ENCODE peak calls at places on chromosomes 16 and 17, in five cellular contexts. U is H1; S is CD8-positive, alpha-beta memory T cell; W is astrocyte of the spinal cord; G is thyroid gland. N is an unnamed sample.

GRCh38 chr16:49492896-49493620 is 119.5 kb downstream of the C16orf78 start:
- DNase-seq in U (no peak), S (no peak), W (no peak), G (no peak), N (no peak)

GRCh38 chr16:31138621-31139578 is 3.4 kb upstream of the PRSS8 start:
- DNase-seq in U (no peak), S (no peak), W (peak), G (peak), N (peak)

GRCh38 chr16:86531193-86531550 is 20.8 kb downstream of the FOXF1 start:
- DNase-seq in U (no peak), S (peak), W (no peak), G (no peak), N (no peak)

GRCh38 chr17:38730526-38731379 is 612 bp downstream of the CISD3 start:
- DNase-seq in U (no peak), S (no peak), W (peak), G (peak), N (no peak)

GRCh38 chr17:37476431-37477130 is 13.1 kb upstream of the DUSP14 start:
- DNase-seq in U (no peak), S (no peak), W (no peak), G (peak), N (no peak)

GRCh38 chr16:88737298-88738166 is 31.2 kb downstream of the CTU2 start:
- DNase-seq in U (peak), S (peak), W (peak), G (peak), N (peak)

GRCh38 chr17:74452027-74452840 is 14.2 kb upstream of the CD300A start:
- DNase-seq in U (no peak), S (no peak), W (no peak), G (no peak), N (no peak)

GRCh38 chr16:87086156-87086555 is 231.0 kb downstream of the C16orf95 start:
- DNase-seq in U (no peak), S (no peak), W (peak), G (no peak), N (peak)

GRCh38 chr16:980595-980854 is 1.0 kb upstream of the SOX8 start:
- DNase-seq in U (no peak), S (no peak), W (no peak), G (no peak), N (no peak)
- H3K4me3 ChIP-seq in U (peak), S (no peak), W (no peak), G (no peak), N (no peak)

GRCh38 chr16:17166095-17166494 is 304.7 kb downstream of the XYLT1 start:
- DNase-seq in U (no peak), S (no peak), W (no peak), G (no peak), N (no peak)

GRCh38 chr16:17162560-17162959 is 308.2 kb downstream of the XYLT1 start:
- DNase-seq in U (no peak), S (no peak), W (no peak), G (no peak), N (no peak)

GRCh38 chr16:17159616-17160015 is 311.1 kb downstream of the XYLT1 start:
- DNase-seq in U (no peak), S (no peak), W (no peak), G (no peak), N (no peak)

GRCh38 chr16:17160285-17160854 is 310.4 kb downstream of the XYLT1 start:
- DNase-seq in U (no peak), S (no peak), W (peak), G (no peak), N (no peak)

GRCh38 chr16:17161034-17161433 is 309.7 kb downstream of the XYLT1 start:
- DNase-seq in U (no peak), S (no peak), W (no peak), G (no peak), N (no peak)
- H3K4me3 ChIP-seq in U (peak), S (no peak), W (no peak), G (no peak), N (no peak)

GRCh38 chr17:45223541-45224528 is 2.1 kb downstream of the FMNL1 start:
- DNase-seq in U (no peak), S (peak), W (no peak), G (no peak), N (no peak)
- H3K4me3 ChIP-seq in U (no peak), S (peak), W (no peak), G (no peak), N (no peak)

GRCh38 chr16:19115148-19116021 is 1.6 kb downstream of the ITPRIPL2 start:
- DNase-seq in U (no peak), S (no peak), W (no peak), G (no peak), N (no peak)
- H3K4me3 ChIP-seq in U (peak), S (no peak), W (peak), G (no peak), N (peak)

DNA sequence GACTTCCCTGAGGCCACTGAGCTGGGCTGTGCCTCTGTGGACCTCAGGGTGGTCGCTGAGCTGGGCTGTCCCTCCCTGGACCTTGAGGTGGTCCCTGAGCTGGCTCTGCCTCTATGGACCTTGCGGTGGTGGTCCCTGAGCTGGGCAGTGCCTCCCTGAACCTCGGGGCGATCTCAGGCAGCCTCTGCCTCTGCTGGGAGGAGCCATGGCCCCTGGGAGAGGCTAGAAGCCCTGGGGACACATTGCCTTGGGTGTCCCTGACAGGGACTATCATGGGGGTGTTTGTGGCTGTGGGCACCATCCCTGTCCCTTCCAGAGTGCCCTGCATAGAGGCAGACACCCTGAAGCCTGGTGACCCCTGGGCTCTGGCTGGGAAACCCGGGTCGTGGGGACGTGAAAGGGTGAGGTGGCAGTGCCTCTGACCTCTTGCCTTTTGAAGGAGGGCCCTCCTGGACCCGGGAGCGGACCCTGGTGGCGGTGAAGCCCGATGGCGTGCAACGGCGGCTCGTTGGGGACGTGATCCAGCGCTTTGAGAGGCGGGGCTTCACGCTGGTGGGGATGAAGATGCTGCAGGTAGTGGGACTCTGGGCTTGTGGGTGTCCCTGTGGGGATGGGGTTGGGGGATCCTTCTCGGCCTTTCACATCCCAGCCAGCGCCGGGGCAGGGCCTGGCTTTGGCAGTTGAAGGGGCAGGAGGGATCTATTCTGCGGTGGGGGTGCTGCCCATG is 1.7 kb downstream of the NME4 start:
- DNase-seq in U (no peak), S (no peak), W (no peak), G (no peak), N (no peak)
- H3K4me3 ChIP-seq in U (no peak), S (no peak), W (no peak), G (no peak), N (no peak)